ENCODE peak calls at places on chromosomes 4 and X, in ten cellular contexts. One of them, this sample, is unnamed.

GRCh38 chrX:43165343-43165920 is 387.5 kb upstream of the PPP1R2C start:
- DNase-seq in stimulated activated naive B cell treated with anti-CD40 and anti-IgM and Interleukin-4, amounts not matched to agents 10 μg/mL and 1 μg/mL and 100 μg/mL, for 72 hours: no peak
- DNase-seq in cardiac fibroblast: no peak
- DNase-seq in H54: no peak
- DNase-seq in NCI-H2081: no peak
- DNase-seq in AG10803: no peak
- DNase-seq in astrocyte of the spinal cord: no peak
- DNase-seq in sciatic nerve: no peak
- DNase-seq in fibroblast of pulmonary artery: no peak
- DNase-seq in OCI-LY7: no peak
- DNase-seq in this sample: no peak

GRCh38 chrX:111759676-111760075 is 78.7 kb downstream of the ALG13 start:
- DNase-seq in OCI-LY7: no peak
- DNase-seq in sciatic nerve: no peak
- DNase-seq in H54: no peak
- DNase-seq in astrocyte of the spinal cord: no peak
- DNase-seq in stimulated activated naive B cell treated with anti-CD40 and anti-IgM and Interleukin-4, amounts not matched to agents 10 μg/mL and 1 μg/mL and 100 μg/mL, for 72 hours: no peak
- DNase-seq in cardiac fibroblast: no peak
- DNase-seq in fibroblast of pulmonary artery: no peak
- DNase-seq in AG10803: no peak
- DNase-seq in NCI-H2081: no peak
- DNase-seq in this sample: no peak

GRCh38 chr4:146776691-146777090 is 138.0 kb downstream of the POU4F2 start:
- DNase-seq in astrocyte of the spinal cord: no peak
- DNase-seq in H54: no peak
- DNase-seq in sciatic nerve: no peak
- DNase-seq in OCI-LY7: no peak
- DNase-seq in stimulated activated naive B cell treated with anti-CD40 and anti-IgM and Interleukin-4, amounts not matched to agents 10 μg/mL and 1 μg/mL and 100 μg/mL, for 72 hours: no peak
- DNase-seq in NCI-H2081: no peak
- DNase-seq in fibroblast of pulmonary artery: no peak
- DNase-seq in AG10803: no peak
- DNase-seq in cardiac fibroblast: no peak
- DNase-seq in this sample: no peak

GRCh38 chr4:126697748-126698147 is 935.0 kb upstream of the INTU start:
- DNase-seq in AG10803: peak; percentile 83
- DNase-seq in stimulated activated naive B cell treated with anti-CD40 and anti-IgM and Interleukin-4, amounts not matched to agents 10 μg/mL and 1 μg/mL and 100 μg/mL, for 72 hours: no peak
- DNase-seq in cardiac fibroblast: peak; percentile 62
- DNase-seq in fibroblast of pulmonary artery: peak; percentile 62
- DNase-seq in NCI-H2081: no peak
- DNase-seq in H54: no peak
- DNase-seq in OCI-LY7: no peak
- DNase-seq in sciatic nerve: no peak
- DNase-seq in astrocyte of the spinal cord: peak; percentile 43
- DNase-seq in this sample: no peak

GRCh38 chrX:47272013-47272408 is 39.2 kb downstream of the USP11 start:
- DNase-seq in cardiac fibroblast: no peak
- DNase-seq in fibroblast of pulmonary artery: no peak
- DNase-seq in AG10803: no peak
- DNase-seq in sciatic nerve: no peak
- DNase-seq in stimulated activated naive B cell treated with anti-CD40 and anti-IgM and Interleukin-4, amounts not matched to agents 10 μg/mL and 1 μg/mL and 100 μg/mL, for 72 hours: no peak
- DNase-seq in NCI-H2081: no peak
- DNase-seq in astrocyte of the spinal cord: no peak
- DNase-seq in OCI-LY7: no peak
- DNase-seq in H54: no peak
- DNase-seq in this sample: no peak

GRCh38 chr4:4575284-4576211 is 33.7 kb upstream of the STX18 start:
- DNase-seq in sciatic nerve: peak; percentile 72
- DNase-seq in NCI-H2081: peak; percentile 39
- DNase-seq in OCI-LY7: no peak
- DNase-seq in cardiac fibroblast: peak; percentile 55
- DNase-seq in AG10803: peak; percentile 62
- DNase-seq in H54: peak; percentile 51
- DNase-seq in stimulated activated naive B cell treated with anti-CD40 and anti-IgM and Interleukin-4, amounts not matched to agents 10 μg/mL and 1 μg/mL and 100 μg/mL, for 72 hours: peak; percentile 47
- DNase-seq in astrocyte of the spinal cord: peak; percentile 61
- DNase-seq in fibroblast of pulmonary artery: peak; percentile 50
- DNase-seq in this sample: no peak

GRCh38 chr4:181688416-181688815 is 554.8 kb upstream of the TENM3 start:
- DNase-seq in OCI-LY7: no peak
- DNase-seq in stimulated activated naive B cell treated with anti-CD40 and anti-IgM and Interleukin-4, amounts not matched to agents 10 μg/mL and 1 μg/mL and 100 μg/mL, for 72 hours: no peak
- DNase-seq in NCI-H2081: no peak
- DNase-seq in AG10803: peak; percentile 29
- DNase-seq in cardiac fibroblast: peak; percentile 27
- DNase-seq in astrocyte of the spinal cord: peak; percentile 86
- DNase-seq in fibroblast of pulmonary artery: no peak
- DNase-seq in sciatic nerve: no peak
- DNase-seq in H54: no peak
- DNase-seq in this sample: no peak

GRCh38 chrX:54415534-54416350 is 24.5 kb upstream of the TSR2 start:
- DNase-seq in H54: no peak
- DNase-seq in AG10803: no peak
- DNase-seq in sciatic nerve: no peak
- DNase-seq in NCI-H2081: no peak
- DNase-seq in OCI-LY7: peak; percentile 6
- DNase-seq in fibroblast of pulmonary artery: no peak
- DNase-seq in cardiac fibroblast: no peak
- DNase-seq in stimulated activated naive B cell treated with anti-CD40 and anti-IgM and Interleukin-4, amounts not matched to agents 10 μg/mL and 1 μg/mL and 100 μg/mL, for 72 hours: no peak
- DNase-seq in astrocyte of the spinal cord: no peak
- DNase-seq in this sample: no peak

GRCh38 chrX:7606253-7606652 is 236.7 kb upstream of the VCX start:
- DNase-seq in astrocyte of the spinal cord: no peak
- DNase-seq in cardiac fibroblast: no peak
- DNase-seq in OCI-LY7: no peak
- DNase-seq in NCI-H2081: peak; percentile 65
- DNase-seq in fibroblast of pulmonary artery: no peak
- DNase-seq in AG10803: no peak
- DNase-seq in sciatic nerve: no peak
- DNase-seq in H54: no peak
- DNase-seq in stimulated activated naive B cell treated with anti-CD40 and anti-IgM and Interleukin-4, amounts not matched to agents 10 μg/mL and 1 μg/mL and 100 μg/mL, for 72 hours: no peak
- DNase-seq in this sample: no peak

This sample was measured in esophagus squamous epithelium.